ENCODE peak calls at places on chromosome 1, in five cellular contexts. H is NCI-H446 treated with DMSO at 0.1 percent for 48 hours, S is HFFc6, Q is T-helper 9 cell, I is astrocyte of the spinal cord. M is an unnamed sample.

GRCh38 chr1:1013105-1013921 is at the start of gene ISG15:
- DNase-seq in H (peak; percentile 11), S (peak; percentile 84), Q (peak; percentile 82), I (peak; percentile 85), M (peak; percentile 85)

GRCh38 chr1:109094377-109094803 is 3.8 kb downstream of the TMEM167B start:
- DNase-seq in H (no peak), S (peak; percentile 46), Q (no peak), I (peak; percentile 40), M (no peak)

GRCh38 chr1:241957692-241958494 is at the start of gene BECN2:
- DNase-seq in H (no peak), S (no peak), Q (no peak), I (no peak), M (no peak)

GRCh38 chr1:2277741-2278488 is 49.8 kb downstream of the SKI start:
- DNase-seq in H (no peak), S (no peak), Q (no peak), I (no peak), M (peak; percentile 52)

GRCh38 chr1:9085306-9085940 is 16.0 kb upstream of the SLC2A5 start:
- DNase-seq in H (no peak), S (no peak), Q (no peak), I (no peak), M (no peak)

GRCh38 chr1:229253170-229253974 is 17.5 kb upstream of the RAB4A start:
- DNase-seq in H (no peak), S (no peak), Q (no peak), I (peak; percentile 47), M (no peak)

GRCh38 chr1:54328117-54328636 is 78.0 kb downstream of the SSBP3 start:
- DNase-seq in H (no peak), S (no peak), Q (no peak), I (no peak), M (no peak)

GRCh38 chr1:55868026-55868425 is 652.9 kb upstream of the USP24 start:
- DNase-seq in H (peak; percentile 62), S (no peak), Q (no peak), I (peak; percentile 51), M (peak; percentile 17)

GRCh38 chr1:19166066-19166465 is 44.0 kb downstream of the UBR4 start:
- DNase-seq in H (no peak), S (no peak), Q (no peak), I (no peak), M (no peak)

GRCh38 chr1:35079003-35079930 is at the start of gene ZMYM1:
- DNase-seq in H (peak; percentile 79), S (peak; percentile 70), Q (peak; percentile 68), I (peak; percentile 88), M (peak; percentile 97)

GRCh38 chr1:222242492-222242891 is 305.4 kb downstream of the HHIPL2 start:
- DNase-seq in H (no peak), S (no peak), Q (no peak), I (no peak), M (no peak)

GRCh38 chr1:178037510-178038253 is 56.2 kb upstream of the RASAL2 start:
- DNase-seq in H (no peak), S (peak; percentile 24), Q (no peak), I (peak; percentile 76), M (peak; percentile 98)

GRCh38 chr1:6102227-6102845 is 56.6 kb downstream of the KCNAB2 start:
- DNase-seq in H (no peak), S (no peak), Q (no peak), I (no peak), M (no peak)

GRCh38 chr1:200027264-200027823 is at the start of gene NR5A2:
- DNase-seq in H (no peak), S (no peak), Q (no peak), I (no peak), M (no peak)

GRCh38 chr1:182383934-182384333 is 7.7 kb downstream of the GLUL start:
- DNase-seq in H (no peak), S (no peak), Q (no peak), I (no peak), M (no peak)

GRCh38 chr1:205373022-205373421 is 16.3 kb upstream of the KLHDC8A start:
- DNase-seq in H (no peak), S (no peak), Q (no peak), I (no peak), M (no peak)

GRCh38 chr1:208158640-208159541 is 85.3 kb downstream of the PLXNA2 start:
- DNase-seq in H (no peak), S (no peak), Q (no peak), I (peak; percentile 80), M (no peak)

GRCh38 chr1:33502726-33503125 is 30.3 kb downstream of the ZSCAN20 start:
- DNase-seq in H (no peak), S (peak; percentile 20), Q (no peak), I (peak; percentile 54), M (no peak)

GRCh38 chr1:77513839-77514763 is 168.4 kb downstream of the ZZZ3 start:
- DNase-seq in H (no peak), S (peak; percentile 76), Q (no peak), I (peak; percentile 85), M (peak; percentile 87)

GRCh38 chr1:118254001-118254400 is 69.0 kb upstream of the SPAG17 start:
- DNase-seq in H (no peak), S (no peak), Q (no peak), I (no peak), M (no peak)

GRCh38 chr1:28983509-28984310 is 69.3 kb downstream of the EPB41 start:
- DNase-seq in H (no peak), S (no peak), Q (peak; percentile 4), I (no peak), M (no peak)

GRCh38 chr1:6864166-6864565 is 78.9 kb downstream of the CAMTA1 start:
- DNase-seq in H (no peak), S (no peak), Q (no peak), I (peak; percentile 15), M (no peak)

GRCh38 chr1:109091196-109092193 is 931 bp downstream of the TMEM167B start:
- DNase-seq in H (no peak), S (peak; percentile 60), Q (no peak), I (peak; percentile 16), M (peak; percentile 62)

GRCh38 chr1:93635614-93636543 is 45.8 kb downstream of the BCAR3 start:
- DNase-seq in H (peak; percentile 51), S (no peak), Q (no peak), I (peak; percentile 65), M (no peak)

GRCh38 chr1:208036177-208036808 is 125.4 kb upstream of the CD34 start:
- DNase-seq in H (no peak), S (no peak), Q (no peak), I (peak; percentile 20), M (no peak)

GRCh38 chr1:27366411-27367159 is at the start of gene MAP3K6:
- DNase-seq in H (peak; percentile 65), S (peak; percentile 70), Q (no peak), I (peak; percentile 73), M (peak; percentile 92)

GRCh38 chr1:86530211-86530610 is 16.7 kb upstream of the CLCA4 start:
- DNase-seq in H (no peak), S (no peak), Q (no peak), I (no peak), M (no peak)

GRCh38 chr1:36251794-36252481 is 27.7 kb downstream of the THRAP3 start:
- DNase-seq in H (no peak), S (no peak), Q (no peak), I (no peak), M (peak; percentile 29)

GRCh38 chr1:89065077-89065868 is at the start of gene GBP1:
- DNase-seq in H (no peak), S (peak; percentile 68), Q (no peak), I (peak; percentile 88), M (peak; percentile 55)

GRCh38 chr1:150066328-150066727 is 1.2 kb upstream of the VPS45 start:
- DNase-seq in H (no peak), S (no peak), Q (no peak), I (no peak), M (no peak)

GRCh38 chr1:201917362-201918033 is 28.8 kb downstream of the SHISA4 start:
- DNase-seq in H (no peak), S (peak; percentile 86), Q (no peak), I (peak; percentile 78), M (peak; percentile 86)

GRCh38 chr1:81234237-81234636 is 566.5 kb upstream of the ADGRL2 start:
- DNase-seq in H (no peak), S (no peak), Q (no peak), I (no peak), M (no peak)

GRCh38 chr1:32753532-32754281 is 51.1 kb upstream of the SYNC start:
- DNase-seq in H (peak; percentile 20), S (no peak), Q (peak; percentile 73), I (peak; percentile 54), M (peak; percentile 98)

M was measured in AG20443.